ENCODE peak calls at places on chromosomes 4 and X, in five cellular contexts. P is smooth muscle cell of the brain vasculature, V is heart right ventricle, C is NCI-H2081, T is GF-D8. G is an unnamed sample.

GRCh38 chr4:74056114-74056857 is 17.8 kb upstream of the CXCL3 start:
- DNase-seq in P (no peak), V (no peak), C (no peak), T (no peak), G (no peak)

GRCh38 chr4:36363024-36363423 is 81.6 kb downstream of the DTHD1 start:
- DNase-seq in P (no peak), V (no peak), C (no peak), T (no peak), G (no peak)

GRCh38 chrX:15471016-15471415 is 22.1 kb downstream of the PIR start:
- DNase-seq in P (peak), V (peak), C (peak), T (no peak), G (peak)

GRCh38 chr4:9931196-9931595 is 90.1 kb downstream of the SLC2A9 start:
- DNase-seq in P (no peak), V (no peak), C (no peak), T (no peak), G (no peak)

GRCh38 chr4:2964077-2964471 is 703 bp downstream of the GRK4 start:
- DNase-seq in P (no peak), V (no peak), C (no peak), T (no peak), G (no peak)

GRCh38 chr4:183191630-183192029 is 92.6 kb downstream of the WWC2 start:
- DNase-seq in P (no peak), V (no peak), C (no peak), T (no peak), G (no peak)

GRCh38 chrX:12080265-12080664 is 58.0 kb upstream of the FRMPD4 start:
- DNase-seq in P (no peak), V (no peak), C (peak), T (no peak), G (no peak)

GRCh38 chr4:184953971-184954370 is 64.3 kb upstream of the HELT start:
- DNase-seq in P (no peak), V (no peak), C (no peak), T (no peak), G (no peak)

GRCh38 chr4:91904556-91904955 is 399.2 kb upstream of the GRID2 start:
- DNase-seq in P (no peak), V (no peak), C (no peak), T (no peak), G (no peak)

GRCh38 chrX:37454537-37455285 is 105.5 kb downstream of the PRRG1 start:
- DNase-seq in P (no peak), V (no peak), C (no peak), T (no peak), G (no peak)

GRCh38 chr4:129532573-129532972 is 436.6 kb downstream of the C4orf33 start:
- DNase-seq in P (no peak), V (no peak), C (no peak), T (peak), G (no peak)

G was measured in right atrium auricular region.